ENCODE peak calls at places on chromosomes 6 and 20, in four cellular contexts. M is stomach, H is HL-60, V is HCT116. D is an unnamed sample.

GRCh38 chr6:14776307-14776706 is 469.6 kb upstream of the JARID2 start:
- DNase-seq in M (no peak), H (no peak), V (no peak), D (no peak)

GRCh38 chr20:25553819-25554296 is 31.5 kb downstream of the NINL start:
- DNase-seq in M (no peak), H (no peak), V (no peak), D (no peak)

GRCh38 chr6:97129111-97129510 is 153.9 kb downstream of the MMS22L start:
- DNase-seq in M (no peak), H (no peak), V (no peak), D (no peak)

GRCh38 chr6:168884646-168885086 is 369.0 kb downstream of the THBS2 start:
- DNase-seq in M (peak; percentile 80), H (peak; percentile 25), V (peak; percentile 31), D (peak; percentile 76)

GRCh38 chr20:46303176-46303956 is 4.9 kb downstream of the CDH22 start:
- DNase-seq in M (no peak), H (no peak), V (no peak), D (no peak)

GRCh38 chr20:58864346-58864745 is 11.8 kb downstream of the GNAS start:
- DNase-seq in M (no peak), H (no peak), V (no peak), D (no peak)

GRCh38 chr20:53331151-53331973 is 262.3 kb downstream of the ZNF217 start:
- DNase-seq in M (no peak), H (no peak), V (peak; percentile 28), D (no peak)

GRCh38 chr6:168526841-168527281 is 85.9 kb downstream of the SMOC2 start:
- DNase-seq in M (peak; percentile 74), H (no peak), V (no peak), D (peak; percentile 29)

GRCh38 chr6:112620832-112621569 is 273.9 kb downstream of the RFPL4B start:
- DNase-seq in M (no peak), H (no peak), V (no peak), D (no peak)

GRCh38 chr6:14444296-14444993 is 326.9 kb downstream of the CD83 start:
- DNase-seq in M (no peak), H (no peak), V (no peak), D (no peak)

GRCh38 chr6:38349795-38350194 is 289.9 kb downstream of the BTBD9 start:
- DNase-seq in M (no peak), H (no peak), V (no peak), D (no peak)

GRCh38 chr20:58714340-58714922 is 21.8 kb downstream of the NPEPL1 start:
- DNase-seq in M (no peak), H (no peak), V (no peak), D (peak; percentile 7)

GRCh38 chr20:43695571-43695970 is 28.7 kb downstream of the MYBL2 start:
- DNase-seq in M (no peak), H (no peak), V (no peak), D (no peak)

GRCh38 chr20:5181955-5182354 is 55.1 kb downstream of the CDS2 start:
- DNase-seq in M (no peak), H (no peak), V (no peak), D (no peak)

GRCh38 chr6:47670851-47671250 is 27.5 kb upstream of the ADGRF4 start:
- DNase-seq in M (no peak), H (no peak), V (no peak), D (no peak)

GRCh38 chr6:22008248-22008836 is 288.5 kb downstream of the PRL start:
- DNase-seq in M (no peak), H (no peak), V (no peak), D (no peak)

GRCh38 chr6:132133734-132134490 is 182.7 kb upstream of the CCN2 start:
- DNase-seq in M (no peak), H (no peak), V (no peak), D (peak; percentile 22)

GRCh38 chr6:35086282-35086632 is 54.9 kb downstream of the TCP11 start:
- DNase-seq in M (no peak), H (no peak), V (no peak), D (no peak)

GRCh38 chr6:141364232-141364631 is 768.5 kb upstream of the GJE1 start:
- DNase-seq in M (no peak), H (no peak), V (no peak), D (no peak)

GRCh38 chr6:154482858-154483257 is 27.6 kb downstream of the CNKSR3 start:
- DNase-seq in M (no peak), H (no peak), V (no peak), D (no peak)

GRCh38 chr6:153135681-153136080 is 4.6 kb upstream of the RGS17 start:
- DNase-seq in M (no peak), H (no peak), V (no peak), D (no peak)

GRCh38 chr6:153130515-153131036 is 506 bp downstream of the RGS17 start:
- DNase-seq in M (no peak), H (no peak), V (no peak), D (no peak)

GRCh38 chr6:153129873-153130514 is 1.1 kb downstream of the RGS17 start:
- DNase-seq in M (no peak), H (no peak), V (no peak), D (no peak)

GRCh38 chr6:153126218-153126617 is 4.9 kb downstream of the RGS17 start:
- DNase-seq in M (no peak), H (no peak), V (no peak), D (no peak)

GRCh38 chr6:153131037-153131981 is at the start of gene RGS17:
- DNase-seq in M (peak; percentile 35), H (peak; percentile 10), V (no peak), D (peak; percentile 16)
- TF ChIP-seq POLR2AphosphoS5 in M (no peak), H (no peak), V (no peak), D (no peak)

GRCh38 chr6:144214622-144215401 is 64.5 kb downstream of the STX11 start:
- DNase-seq in M (no peak), H (peak; percentile 64), V (no peak), D (no peak)

GRCh38 chr6:144217264-144217663 is 66.9 kb downstream of the STX11 start:
- DNase-seq in M (no peak), H (no peak), V (no peak), D (no peak)

GRCh38 chr6:144216668-144217218 is 66.4 kb downstream of the STX11 start:
- DNase-seq in M (no peak), H (no peak), V (no peak), D (no peak)

GRCh38 chr6:144215402-144215931 is 65.2 kb downstream of the STX11 start:
- DNase-seq in M (no peak), H (peak; percentile 38), V (no peak), D (peak; percentile 44)

GRCh38 chr6:144215932-144216667 is 65.8 kb downstream of the STX11 start:
- DNase-seq in M (peak; percentile 94), H (peak; percentile 84), V (peak; percentile 91), D (peak; percentile 93)
- TF ChIP-seq POLR2AphosphoS5 in M (peak; percentile 73), H (peak; percentile 51), V (peak; percentile 20), D (peak; percentile 62)

DNA sequence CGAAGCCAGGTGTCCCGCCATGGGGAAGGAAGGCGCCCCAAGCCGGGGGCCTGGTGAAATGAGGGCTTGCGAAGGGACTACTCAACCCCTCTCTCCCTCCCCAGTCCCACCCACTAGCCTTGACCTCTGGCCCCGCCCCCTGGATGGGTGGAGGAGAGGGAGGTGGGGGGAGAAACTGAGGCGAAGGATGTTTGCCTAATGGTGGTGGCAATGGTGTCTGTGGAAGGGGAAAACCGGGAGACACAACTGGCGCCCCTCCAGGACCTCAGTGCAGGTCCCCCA is at the start of gene POU5F1:
- DNase-seq in M (no peak), H (no peak), V (no peak), D (no peak)
- TF ChIP-seq POLR2AphosphoS5 in M (no peak), H (no peak), V (no peak), D (no peak)

DNA sequence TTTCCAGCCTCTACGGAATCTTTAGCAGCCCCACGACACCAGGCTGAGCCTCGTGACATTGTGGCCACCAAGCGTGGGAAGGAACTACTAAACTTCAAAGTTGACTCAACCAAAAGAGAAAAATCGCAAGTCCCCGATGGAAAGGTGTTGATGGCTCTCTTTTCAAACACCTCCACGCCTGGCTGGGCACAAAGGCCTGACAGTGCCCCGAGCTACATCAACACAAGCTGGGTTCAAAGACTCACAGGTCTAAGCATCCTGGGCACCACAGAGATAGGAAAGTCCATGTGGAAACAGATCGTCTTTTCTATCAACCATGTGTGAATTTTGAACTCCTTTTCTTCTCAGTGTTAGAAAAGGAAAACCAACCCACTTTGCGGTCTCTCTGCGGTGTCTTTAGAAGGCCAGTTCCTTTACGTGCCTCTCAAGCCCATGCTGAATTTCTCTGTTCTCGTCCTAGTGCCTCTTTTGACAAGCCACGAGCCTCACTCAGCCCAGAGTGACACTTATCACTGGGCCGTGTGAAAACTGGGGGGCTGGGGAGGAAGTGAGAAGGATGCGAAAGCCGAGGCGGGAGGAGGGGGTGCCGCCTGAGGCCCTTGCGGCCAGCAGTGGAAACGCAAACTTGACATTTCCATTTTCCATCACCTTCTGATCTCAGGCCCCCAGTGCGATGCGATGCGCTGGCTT is 59.4 kb downstream of the GFOD1 start:
- DNase-seq in M (peak; percentile 31), H (no peak), V (no peak), D (peak; percentile 59)
- TF ChIP-seq POLR2AphosphoS5 in M (no peak), H (no peak), V (no peak), D (no peak)

D was measured in transverse colon.